ENCODE peak calls at places on chromosome 15, in four cellular contexts. V, T, E and F are unnamed samples.

GRCh38 chr15:80019168-80019745 is 40.2 kb upstream of the ZFAND6 start:
- DNase-seq in V (no peak), T (no peak), E (no peak), F (no peak)

GRCh38 chr15:99518191-99518590 is 47.6 kb upstream of the MEF2A start:
- DNase-seq in V (no peak), T (no peak), E (no peak), F (no peak)

GRCh38 chr15:60374209-60374608 is 23.6 kb downstream of the ANXA2 start:
- DNase-seq in V (no peak), T (no peak), E (no peak), F (no peak)

GRCh38 chr15:48681274-48681840 is 35.8 kb upstream of the FBN1 start:
- DNase-seq in V (no peak), T (peak; percentile 69), E (no peak), F (peak; percentile 62)

GRCh38 chr15:43279496-43279895 is 12.8 kb upstream of the TGM5 start:
- DNase-seq in V (no peak), T (no peak), E (no peak), F (no peak)

GRCh38 chr15:34109775-34110663 is 8.1 kb downstream of the PGBD4 start:
- DNase-seq in V (no peak), T (peak; percentile 64), E (no peak), F (peak; percentile 77)

GRCh38 chr15:82530606-82531379 is 9.5 kb downstream of the RPS17 start:
- DNase-seq in V (peak; percentile 85), T (peak; percentile 80), E (peak; percentile 86), F (peak; percentile 69)

GRCh38 chr15:41856716-41857115 is 18.1 kb downstream of the PLA2G4B start:
- DNase-seq in V (no peak), T (no peak), E (no peak), F (no peak)

GRCh38 chr15:57439128-57440030 is 63.1 kb downstream of the CGNL1 start:
- DNase-seq in V (no peak), T (no peak), E (no peak), F (no peak)

GRCh38 chr15:64898406-64898805 is 13.3 kb upstream of the ANKDD1A start:
- DNase-seq in V (no peak), T (no peak), E (no peak), F (no peak)

GRCh38 chr15:33592864-33593263 is 282.1 kb downstream of the RYR3 start:
- DNase-seq in V (no peak), T (no peak), E (no peak), F (no peak)

GRCh38 chr15:101010781-101011180 is 91.6 kb downstream of the LRRK1 start:
- DNase-seq in V (no peak), T (no peak), E (peak; percentile 52), F (no peak)

GRCh38 chr15:66270932-66271331 is 17.4 kb upstream of the MEGF11 start:
- DNase-seq in V (no peak), T (no peak), E (no peak), F (no peak)

GRCh38 chr15:35305906-35306305 is 220.8 kb upstream of the NANOGP8 start:
- DNase-seq in V (no peak), T (peak; percentile 90), E (no peak), F (peak; percentile 71)

GRCh38 chr15:90561344-90562244 is 31.9 kb downstream of the CRTC3 start:
- DNase-seq in V (no peak), T (peak; percentile 37), E (no peak), F (peak; percentile 32)

GRCh38 chr15:99369250-99369649 is 118.0 kb downstream of the LRRC28 start:
- DNase-seq in V (no peak), T (no peak), E (no peak), F (no peak)

GRCh38 chr15:62560943-62561571 is 396.0 kb upstream of the C2CD4B start:
- DNase-seq in V (no peak), T (no peak), E (no peak), F (no peak)

GRCh38 chr15:82043726-82044372 is 2.0 kb downstream of the MEX3B start:
- DNase-seq in V (no peak), T (no peak), E (peak; percentile 70), F (peak; percentile 14)

GRCh38 chr15:83046558-83047127 is 20.4 kb downstream of the BTBD1 start:
- DNase-seq in V (no peak), T (no peak), E (no peak), F (peak; percentile 71)

GRCh38 chr15:67809866-67810265 is 15.4 kb upstream of the SKOR1 start:
- DNase-seq in V (no peak), T (no peak), E (peak; percentile 58), F (no peak)

GRCh38 chr15:59814409-59814808 is 125.3 kb upstream of the BNIP2 start:
- DNase-seq in V (no peak), T (no peak), E (no peak), F (no peak)

DNA sequence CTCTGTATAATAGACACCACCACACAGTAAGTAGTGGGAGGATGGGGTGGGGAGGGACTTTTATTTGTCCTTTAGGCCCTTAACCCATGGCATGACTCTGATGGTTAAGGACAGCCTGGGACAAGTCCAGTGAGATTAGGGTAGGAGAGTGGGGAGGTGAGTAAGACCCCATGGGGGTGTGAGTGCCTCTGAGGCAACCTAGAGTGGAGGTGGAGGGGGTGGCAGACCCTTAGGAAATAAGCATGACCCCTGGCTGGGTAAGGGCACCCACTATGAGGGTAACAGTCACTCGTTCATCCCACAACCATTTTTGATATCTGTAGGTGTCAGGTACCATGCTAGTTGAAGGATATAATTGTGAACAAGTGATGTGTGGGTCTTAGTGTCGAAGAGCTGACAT is 21.0 kb upstream of the PSTPIP1 start:
- DNase-seq in V (no peak), T (no peak), E (no peak), F (no peak)
- H3K4me3 ChIP-seq in V (no peak overlapping the region), T (no peak overlapping the region), E (no peak overlapping the region), F (no peak overlapping the region)

GRCh38 chr15:92811514-92811913 is 88.6 kb upstream of the CHD2 start:
- DNase-seq in V (peak; percentile 55), T (no peak), E (peak; percentile 56), F (no peak)
- H3K4me3 ChIP-seq in V (peak overlapping the region; percentile 46), T (no peak overlapping the region), E (peak overlapping the region; percentile 39), F (no peak overlapping the region)

GRCh38 chr15:88803241-88803919 is at the start of gene ACAN:
- DNase-seq in V (no peak), T (no peak), E (no peak), F (no peak)
- H3K4me3 ChIP-seq in V (peak within 1 kb of the TSS; percentile 7), T (no peak within 1 kb of the TSS), E (peak within 1 kb of the TSS; percentile 28), F (no peak within 1 kb of the TSS)

DNA sequence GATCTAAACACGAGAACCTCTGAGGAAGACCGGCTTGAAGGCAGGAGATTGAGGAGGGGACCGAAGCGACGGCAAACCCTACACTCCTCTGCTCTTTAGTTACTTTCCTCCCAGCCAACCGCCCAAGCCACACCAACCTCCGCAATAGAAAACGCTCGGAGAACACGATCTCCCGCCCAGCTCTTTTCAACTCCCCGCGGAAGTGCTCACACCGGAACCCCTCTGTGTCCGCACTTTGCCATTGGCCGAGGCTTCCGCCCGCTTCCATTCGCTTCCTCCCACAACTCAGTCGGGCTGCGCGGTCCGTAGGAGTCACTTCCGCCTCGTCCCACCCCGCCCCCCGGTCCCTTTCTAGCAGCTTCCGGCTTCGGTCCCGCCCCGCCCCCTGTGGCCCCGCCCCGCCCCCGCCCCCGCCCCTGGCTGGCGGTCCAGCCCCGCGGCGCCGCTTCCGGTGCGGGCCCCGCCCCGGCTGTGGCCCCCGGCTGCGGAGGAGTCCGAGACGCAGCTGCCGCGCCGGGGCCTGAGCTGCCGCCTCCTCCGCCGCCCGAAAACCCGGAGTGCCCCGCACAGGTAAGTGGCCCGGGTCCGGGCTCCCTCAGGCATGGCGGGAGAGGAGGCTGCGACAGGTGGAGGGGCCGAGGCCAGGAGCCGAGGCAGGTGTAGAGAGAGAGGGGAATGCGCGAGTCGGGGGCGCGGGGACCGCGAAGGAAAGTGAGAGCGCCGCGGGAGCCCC is at the start of gene ARID3B:
- DNase-seq in V (peak; percentile 98), T (peak; percentile 98), E (peak; percentile 100), F (peak; percentile 98)
- H3K4me3 ChIP-seq in V (peak within 1 kb of the TSS; percentile 96), T (peak within 1 kb of the TSS; percentile 91), E (peak within 1 kb of the TSS; percentile 79), F (peak within 1 kb of the TSS; percentile 82)

DNA sequence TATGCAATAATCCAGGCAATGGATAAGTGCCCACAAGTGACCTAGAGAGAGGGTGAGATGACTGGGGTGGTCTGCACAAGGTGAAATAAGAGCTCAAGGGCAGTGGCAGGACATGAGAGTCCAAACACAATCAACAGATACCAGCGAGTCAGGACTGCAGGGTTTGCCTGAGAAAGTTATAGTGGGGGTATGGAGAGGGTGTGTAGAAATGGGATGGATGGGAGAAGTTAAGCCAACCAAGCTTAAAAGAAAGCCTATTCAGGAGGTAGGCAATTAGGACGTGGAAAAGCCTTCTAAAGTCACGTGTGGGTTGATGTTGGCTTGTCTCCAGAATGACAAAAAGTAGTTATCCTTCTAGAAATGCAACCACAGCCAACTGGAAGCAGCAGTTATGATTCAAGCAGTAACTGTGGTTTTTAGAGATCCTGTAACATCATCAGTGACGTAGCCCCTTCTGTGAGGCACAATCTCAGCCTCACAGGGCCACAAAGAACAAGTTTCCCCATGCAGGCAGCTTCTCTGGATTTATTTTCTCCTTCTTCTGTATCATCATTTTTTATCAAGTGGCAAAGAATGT is 56.1 kb downstream of the FAM174B start:
- DNase-seq in V (no peak), T (no peak), E (no peak), F (peak; percentile 94)
- H3K4me3 ChIP-seq in V (no peak overlapping the region), T (no peak overlapping the region), E (no peak overlapping the region), F (no peak overlapping the region)

GRCh38 chr15:84599906-84600305 is 903 bp upstream of the ZSCAN2 start:
- DNase-seq in V (no peak), T (no peak), E (peak; percentile 57), F (no peak)
- H3K4me3 ChIP-seq in V (peak overlapping the region; percentile 97), T (no peak overlapping the region), E (peak overlapping the region; percentile 91), F (no peak overlapping the region)

DNA sequence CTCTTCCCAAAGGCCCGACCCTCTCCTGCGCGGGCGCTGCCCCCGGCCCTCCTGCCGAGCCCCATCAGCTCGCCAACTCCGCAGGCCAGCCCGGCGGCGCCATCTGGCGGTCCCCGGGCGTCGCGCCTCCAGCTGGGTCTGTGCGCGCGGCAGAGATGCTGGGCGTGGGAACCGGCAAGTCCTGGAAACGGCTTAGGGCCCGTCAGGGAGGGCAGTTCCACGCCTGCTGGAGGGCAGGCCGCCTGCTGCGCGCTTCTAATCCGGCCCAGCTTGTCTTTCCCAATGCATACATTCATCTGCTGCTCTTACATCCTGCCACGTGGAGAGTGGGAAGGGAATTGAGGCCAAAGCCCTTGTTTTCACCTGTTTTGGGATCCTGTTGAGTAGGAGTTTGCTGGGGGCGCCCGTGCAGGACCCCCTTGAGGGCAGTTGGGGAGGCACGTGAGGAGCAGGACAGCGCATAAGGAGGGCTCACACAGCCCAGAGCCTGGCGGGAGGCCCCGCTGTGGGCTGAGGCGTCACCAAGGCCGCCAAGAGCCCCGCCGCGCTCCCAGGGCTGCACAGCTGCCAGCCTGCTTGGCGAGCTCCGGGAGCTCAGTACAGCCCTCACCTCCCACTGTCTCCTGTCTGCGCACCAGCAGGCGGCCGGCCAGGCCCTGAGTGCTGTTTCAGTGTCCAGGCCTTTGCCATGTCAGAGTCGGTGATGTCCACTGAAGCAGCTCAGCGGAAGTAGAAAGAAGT is 165.6 kb downstream of the NSMCE3 start:
- DNase-seq in V (peak; percentile 54), T (peak; percentile 83), E (peak; percentile 57), F (peak; percentile 97)
- H3K4me3 ChIP-seq in V (no peak overlapping the region), T (peak overlapping the region; percentile 41), E (no peak overlapping the region), F (peak overlapping the region; percentile 60)